ENCODE peak calls at places on chromosome 2, in eight cellular contexts. B is foreskin fibroblast; Z is CD4-positive, alpha-beta T cell; Q is AG04450; N is endodermal cell; X is uterus; Y is GM12878; E is chondrocyte. P is an unnamed sample.

GRCh38 chr2:173216055-173216454 is 138.6 kb upstream of the CDCA7 start:
- DNase-seq in B (no peak), Z (no peak), Q (no peak), N (no peak), X (no peak), Y (no peak), E (no peak), P (no peak)

GRCh38 chr2:156322681-156323211 is 9.8 kb downstream of the NR4A2 start:
- DNase-seq in B (peak; percentile 35), Z (no peak), Q (no peak), N (peak; percentile 63), X (no peak), Y (no peak), E (peak; percentile 57), P (no peak)

GRCh38 chr2:238895901-238896600 is 48.2 kb downstream of the TWIST2 start:
- DNase-seq in B (peak; percentile 98), Z (no peak), Q (peak; percentile 56), N (peak; percentile 95), X (peak; percentile 88), Y (no peak), E (peak; percentile 83), P (peak; percentile 32)

GRCh38 chr2:227230151-227230550 is 65.7 kb downstream of the COL4A3 start:
- DNase-seq in B (no peak), Z (no peak), Q (no peak), N (no peak), X (no peak), Y (no peak), E (no peak), P (no peak)

GRCh38 chr2:144624451-144624850 is 104.5 kb upstream of the ZEB2 start:
- DNase-seq in B (no peak), Z (no peak), Q (no peak), N (no peak), X (no peak), Y (no peak), E (no peak), P (no peak)

GRCh38 chr2:232142502-232142901 is 181.0 kb downstream of the DIS3L2 start:
- DNase-seq in B (no peak), Z (no peak), Q (no peak), N (no peak), X (no peak), Y (no peak), E (no peak), P (no peak)

GRCh38 chr2:178882666-178883440 is 75.6 kb upstream of the TTN start:
- DNase-seq in B (peak; percentile 65), Z (no peak), Q (no peak), N (no peak), X (no peak), Y (no peak), E (no peak), P (no peak)

GRCh38 chr2:190636362-190636761 is 12.5 kb upstream of the NAB1 start:
- DNase-seq in B (peak; percentile 70), Z (no peak), Q (no peak), N (no peak), X (no peak), Y (no peak), E (no peak), P (no peak)

GRCh38 chr2:46066591-46066990 is 230.6 kb upstream of the EPAS1 start:
- DNase-seq in B (no peak), Z (no peak), Q (no peak), N (peak; percentile 1), X (no peak), Y (no peak), E (no peak), P (no peak)

GRCh38 chr2:7031424-7032245 is 114.4 kb downstream of the RNF144A start:
- DNase-seq in B (peak; percentile 78), Z (peak; percentile 45), Q (no peak), N (no peak), X (peak; percentile 60), Y (no peak), E (no peak), P (no peak)

GRCh38 chr2:127525692-127526141 is 572 bp downstream of the IWS1 start:
- DNase-seq in B (peak; percentile 62), Z (no peak), Q (no peak), N (peak; percentile 71), X (no peak), Y (no peak), E (no peak), P (no peak)

GRCh38 chr2:63051795-63052333 is 1.2 kb downstream of the OTX1 start:
- DNase-seq in B (no peak), Z (no peak), Q (no peak), N (peak; percentile 71), X (no peak), Y (no peak), E (no peak), P (no peak)

GRCh38 chr2:191481305-191482075 is 196.4 kb upstream of the NABP1 start:
- DNase-seq in B (peak; percentile 33), Z (no peak), Q (no peak), N (no peak), X (no peak), Y (no peak), E (no peak), P (no peak)

GRCh38 chr2:43123056-43123455 is 103.3 kb downstream of the ZFP36L2 start:
- DNase-seq in B (peak; percentile 52), Z (no peak), Q (no peak), N (no peak), X (no peak), Y (no peak), E (no peak), P (no peak)

DNA sequence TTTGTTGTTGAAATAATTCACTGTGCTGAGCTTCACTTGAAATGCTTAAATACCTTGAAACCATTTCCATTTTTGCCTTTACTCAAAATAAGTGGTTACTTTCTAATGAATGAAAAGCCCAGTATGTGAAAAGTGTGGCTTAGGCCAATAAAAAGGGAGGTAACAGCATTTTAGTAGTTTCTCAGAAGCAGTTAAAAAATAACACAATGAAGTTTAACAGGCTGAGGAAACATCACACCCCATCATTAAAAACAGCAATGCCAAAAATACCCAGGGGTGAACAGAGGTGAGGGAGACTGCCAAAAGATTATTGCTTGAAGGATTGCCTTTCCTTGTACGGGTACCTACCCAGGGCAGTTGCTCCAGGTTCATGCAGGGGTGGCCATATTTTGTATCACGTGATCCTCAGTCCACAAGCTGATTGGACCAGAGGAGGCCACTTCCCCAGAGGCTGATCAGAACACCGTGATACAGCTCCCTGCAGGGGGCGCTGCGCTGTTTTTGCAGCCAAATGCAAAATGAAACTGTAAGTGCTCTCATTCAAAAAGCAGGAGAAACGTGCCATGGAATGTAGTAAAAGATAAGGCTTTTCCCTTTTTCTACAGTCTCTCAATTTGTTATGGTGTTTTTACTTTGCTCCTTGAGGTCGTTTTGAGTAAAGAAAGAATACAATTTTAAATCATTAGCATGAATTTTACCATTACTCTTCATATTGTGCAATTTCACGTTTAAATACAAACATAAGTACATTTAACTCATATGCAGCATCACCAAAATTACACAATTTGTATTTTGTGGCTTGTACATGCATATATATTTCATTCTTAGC is 70.2 kb upstream of the SH3BP4 start:
- DNase-seq in B (peak; percentile 77), Z (peak; percentile 11), Q (peak; percentile 92), N (peak; percentile 94), X (peak; percentile 84), Y (no peak), E (no peak), P (peak; percentile 64)
- TF ChIP-seq CTCF in B (peak; percentile 57), Z (no peak), Q (peak; percentile 89), N (peak; percentile 84), X (peak; percentile 64), Y (peak; percentile 34), E (peak; percentile 81), P (peak; percentile 72)

GRCh38 chr2:83602753-83603152 is 856.3 kb downstream of the SUCLG1 start:
- DNase-seq in B (no peak), Z (no peak), Q (no peak), N (no peak), X (no peak), Y (no peak), E (no peak), P (no peak)
- TF ChIP-seq CTCF in B (no peak), Z (no peak), Q (no peak), N (peak; percentile 64), X (no peak), Y (no peak), E (no peak), P (no peak)

DNA sequence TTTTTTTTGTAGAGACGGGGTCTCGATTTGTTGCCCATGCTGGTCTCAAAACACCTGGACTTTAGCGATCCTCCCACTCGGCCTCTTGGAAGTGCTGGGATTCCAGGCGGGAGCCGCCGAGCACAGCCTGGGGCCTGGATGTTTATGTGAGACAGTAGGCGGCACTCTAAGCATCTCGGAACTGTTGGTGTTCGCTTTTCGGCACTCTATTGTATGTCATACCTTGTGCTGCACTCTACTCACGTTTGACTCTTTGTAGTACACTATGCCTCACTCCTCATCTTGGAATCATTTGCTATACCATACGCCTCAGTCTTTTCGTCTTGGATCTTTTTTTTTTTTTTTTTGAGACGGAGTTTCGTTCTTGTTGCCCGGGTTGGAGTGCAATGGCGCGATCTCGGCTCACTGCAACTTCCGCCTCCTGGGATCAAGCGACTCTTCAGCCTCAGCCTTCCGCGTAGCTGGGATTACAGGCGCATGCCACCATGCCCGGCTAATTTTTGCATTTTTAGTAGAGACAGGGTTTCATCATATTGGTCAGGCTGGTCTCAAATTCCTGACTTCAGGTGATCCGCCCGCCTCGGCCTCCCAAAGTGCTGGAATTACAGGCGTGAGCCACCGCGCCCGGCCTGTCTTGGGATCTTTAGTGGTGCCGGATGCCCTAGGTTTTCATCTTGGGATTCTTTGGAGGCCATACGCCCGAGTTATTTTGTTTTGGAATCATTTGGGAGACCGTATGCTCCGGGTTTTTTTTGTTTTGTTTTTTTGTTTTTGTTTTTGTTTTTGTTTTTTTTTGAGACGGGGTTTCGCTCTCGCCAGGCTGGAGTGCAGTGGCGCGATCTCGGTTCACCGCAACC is 24.2 kb upstream of the ZDBF2 start:
- DNase-seq in B (peak; percentile 56), Z (no peak), Q (no peak), N (peak; percentile 78), X (no peak), Y (no peak), E (no peak), P (no peak)
- TF ChIP-seq CTCF in B (peak; percentile 4), Z (no peak), Q (no peak), N (no peak), X (no peak), Y (peak; percentile 13), E (no peak), P (no peak)

GRCh38 chr2:237614151-237614720 is 13.2 kb upstream of the LRRFIP1 start:
- DNase-seq in B (no peak), Z (no peak), Q (no peak), N (peak; percentile 91), X (no peak), Y (no peak), E (no peak), P (no peak)
- TF ChIP-seq CTCF in B (no peak), Z (no peak), Q (peak; percentile 5), N (peak; percentile 66), X (no peak), Y (peak; percentile 4), E (no peak), P (peak; percentile 27)

DNA sequence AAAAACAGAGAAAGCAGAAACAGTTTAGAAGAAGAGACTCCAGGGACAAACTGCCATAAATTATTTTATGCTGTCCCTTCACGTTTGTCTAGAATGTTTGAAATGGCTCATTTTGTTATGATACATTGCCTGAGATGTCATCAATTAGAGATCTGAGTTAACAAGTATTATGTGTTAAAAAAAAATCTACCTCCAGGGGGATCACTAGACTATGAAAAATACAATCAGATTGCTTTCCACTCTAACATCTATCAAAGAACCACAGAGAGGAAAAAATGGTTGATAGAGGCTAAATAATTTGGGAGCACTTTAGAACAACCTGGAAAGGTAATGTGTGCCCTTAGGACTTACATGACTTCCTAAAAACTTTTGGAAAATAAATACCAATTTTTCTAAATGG is 103.8 kb upstream of the CCDC150 start:
- DNase-seq in B (no peak), Z (no peak), Q (no peak), N (no peak), X (no peak), Y (no peak), E (no peak), P (no peak)
- TF ChIP-seq CTCF in B (no peak), Z (no peak), Q (peak; percentile 9), N (peak; percentile 11), X (no peak), Y (no peak), E (peak; percentile 58), P (no peak)